ENCODE peak calls at places on chromosomes 4 and X, in four cellular contexts. J is HL-60, P is K562, M is GM12878. W is an unnamed sample.

GRCh38 chrX:68853665-68854251 is 24.9 kb downstream of the EFNB1 start:
- DNase-seq in P (no peak), J (no peak), M (no peak), W (no peak)

GRCh38 chr4:17276821-17277220 is 235.1 kb downstream of the QDPR start:
- DNase-seq in P (no peak), M (no peak), J (no peak), W (no peak)

GRCh38 chr4:53744446-53745160 is 153.3 kb upstream of the LNX1 start:
- DNase-seq in P (no peak), J (no peak), M (no peak), W (no peak)

GRCh38 chr4:124067031-124067430 is 645.5 kb downstream of the ANKRD50 start:
- DNase-seq in P (no peak), M (no peak), J (no peak), W (no peak)

GRCh38 chrX:55206152-55206941 is 13.8 kb upstream of the PAGE5 start:
- DNase-seq in M (no peak), P (peak; percentile 32), J (no peak), W (no peak)

GRCh38 chr4:5462896-5463295 is 245.5 kb downstream of the EVC2 start:
- DNase-seq in M (no peak), J (no peak), P (no peak), W (no peak)

GRCh38 chr4:88333741-88334405 is 44.8 kb upstream of the HERC6 start:
- DNase-seq in M (no peak), J (no peak), P (no peak), W (no peak)

GRCh38 chr4:37008199-37008598 is 236.3 kb upstream of the NWD2 start:
- DNase-seq in P (peak; percentile 28), M (no peak), J (no peak), W (no peak)

GRCh38 chr4:120319230-120319761 is 252.6 kb upstream of the MAD2L1 start:
- DNase-seq in P (no peak), M (no peak), J (no peak), W (no peak)

GRCh38 chr4:144509088-144509854 is 136.7 kb upstream of the HHIP start:
- DNase-seq in J (no peak), M (no peak), P (no peak), W (no peak)

GRCh38 chr4:108029731-108030130 is 40.0 kb downstream of the HADH start:
- DNase-seq in M (no peak), J (no peak), P (no peak), W (no peak)

GRCh38 chr4:105967058-105967658 is 71.9 kb downstream of the NPNT start:
- DNase-seq in M (no peak), J (no peak), P (no peak), W (no peak)

GRCh38 chr4:52837716-52838558 is 24.2 kb upstream of the RASL11B start:
- DNase-seq in J (no peak), M (no peak), P (no peak), W (no peak)

GRCh38 chrX:25558137-25558536 is 542.4 kb upstream of the ARX start:
- DNase-seq in M (no peak), J (no peak), P (no peak), W (no peak)

GRCh38 chr4:77619408-77619807 is 13.8 kb downstream of the CXCL13 start:
- DNase-seq in J (no peak), M (no peak), P (no peak), W (no peak)

GRCh38 chr4:10123227-10124101 is 6.9 kb upstream of the WDR1 start:
- DNase-seq in M (no peak), P (peak; percentile 40), J (no peak), W (no peak)

GRCh38 chr4:20249333-20249732 is 2.4 kb upstream of the SLIT2 start:
- DNase-seq in M (no peak), J (no peak), P (no peak), W (no peak)

GRCh38 chr4:8414377-8414776 is 26.1 kb downstream of the ACOX3 start:
- DNase-seq in J (no peak), P (no peak), M (no peak), W (no peak)

GRCh38 chrX:105765691-105766090 is 56.6 kb upstream of the NRK start:
- DNase-seq in M (no peak), J (no peak), P (no peak), W (no peak)

GRCh38 chr4:155703486-155704227 is 37.0 kb downstream of the GUCY1A1 start:
- DNase-seq in M (peak; percentile 21), J (no peak), P (no peak), W (no peak)

GRCh38 chrX:97260679-97261078 is 377.0 kb downstream of the RPA4 start:
- DNase-seq in P (no peak), M (no peak), J (no peak), W (no peak)

GRCh38 chr4:183443609-183444148 is 757 bp upstream of the CDKN2AIP start:
- DNase-seq in M (no peak), P (peak; percentile 66), J (no peak), W (no peak)

GRCh38 chrX:118780509-118780908 is 43.1 kb upstream of the ZCCHC12 start:
- DNase-seq in M (no peak), J (no peak), P (no peak), W (no peak)
- TF ChIP-seq SPI1 in M (no peak), J (no peak), P (no peak), W (no peak)

GRCh38 chrX:86137071-86137470 is 11.2 kb upstream of the DACH2 start:
- DNase-seq in J (no peak), M (no peak), P (no peak), W (no peak)

DNA sequence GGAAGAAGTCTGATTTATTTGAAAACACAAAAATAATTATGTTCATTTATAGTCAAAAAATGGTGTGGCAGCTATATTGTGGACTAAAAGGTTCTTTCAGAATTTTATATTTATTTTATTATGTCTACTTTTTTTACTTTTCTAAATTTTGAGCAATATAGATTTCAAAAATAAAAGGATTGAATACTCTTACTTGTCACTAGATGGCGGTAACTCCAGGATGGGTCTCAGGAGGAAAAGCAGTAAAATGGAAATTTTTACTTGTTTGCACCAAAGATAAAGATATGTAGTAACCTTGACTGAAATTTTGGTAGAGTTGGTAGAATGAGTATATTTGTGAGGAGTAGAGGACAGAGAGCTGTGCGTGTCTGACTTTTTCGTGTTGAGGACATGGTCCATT is 14.5 kb upstream of the DACH2 start:
- DNase-seq in M (no peak), J (no peak), P (peak; percentile 7), W (no peak)
- TF ChIP-seq SPI1 in M (no peak), J (no peak), P (no peak), W (no peak)

GRCh38 chrX:63922221-63922620 is 137.2 kb upstream of the ARHGEF9 start:
- DNase-seq in J (no peak), M (no peak), P (no peak), W (no peak)
- TF ChIP-seq SPI1 in J (no peak), M (no peak), P (no peak), W (no peak)

GRCh38 chr4:55122235-55122634 is 3.2 kb downstream of the KDR start:
- DNase-seq in P (no peak), J (no peak), M (no peak), W (no peak)

GRCh38 chr4:55125087-55125721 is at the start of gene KDR:
- DNase-seq in P (peak; percentile 5), M (no peak), J (no peak), W (no peak)

GRCh38 chr4:55125763-55126541 is 557 bp upstream of the KDR start:
- DNase-seq in J (no peak), P (no peak), M (no peak), W (no peak)

GRCh38 chr4:55123791-55124190 is 1.6 kb downstream of the KDR start:
- DNase-seq in M (no peak), P (no peak), J (no peak), W (no peak)

GRCh38 chr4:55124337-55125076 is 888 bp downstream of the KDR start:
- DNase-seq in M (no peak), P (no peak), J (no peak), W (no peak)
- TF ChIP-seq SPI1 in M (no peak), P (no peak), J (no peak), W (no peak)

GRCh38 chrX:17621566-17622270 is 115.6 kb upstream of the SCML1 start:
- DNase-seq in J (no peak), P (no peak), M (no peak), W (no peak)
- TF ChIP-seq SPI1 in J (no peak), P (no peak), M (no peak), W (no peak)

W was measured in GM12891.